ENCODE peak calls at places on chromosomes 16 and 17, in five cellular contexts. E is body of pancreas, A is left ventricle myocardium inferior, T is thoracic aorta, I is Panc1. V is an unnamed sample.

GRCh38 chr16:14405611-14406537 is 224.2 kb downstream of the PARN start:
- DNase-seq in E (no peak), A (no peak), T (no peak), I (no peak), V (peak)

GRCh38 chr17:63275318-63275967 is 170.7 kb downstream of the CYB561 start:
- DNase-seq in E (no peak), A (no peak), T (no peak), I (peak), V (peak)

GRCh38 chr17:68585643-68586042 is 15.5 kb downstream of the FAM20A start:
- DNase-seq in E (no peak), A (no peak), T (no peak), I (no peak), V (no peak)

GRCh38 chr16:58393138-58393504 is 850 bp downstream of the GINS3 start:
- DNase-seq in E (no peak), A (no peak), T (no peak), I (no peak), V (peak)

GRCh38 chr16:75433732-75434413 is 570 bp upstream of the CFDP1 start:
- DNase-seq in E (peak), A (no peak), T (peak), I (peak), V (peak)

GRCh38 chr17:57946798-57947358 is 8.3 kb downstream of the CUEDC1 start:
- DNase-seq in E (peak), A (no peak), T (no peak), I (no peak), V (peak)

GRCh38 chr17:36001109-36001735 is at the start of gene CCL15:
- DNase-seq in E (no peak), A (no peak), T (no peak), I (no peak), V (no peak)

GRCh38 chr17:7548585-7549400 is at the start of gene TNFSF12:
- DNase-seq in E (peak), A (peak), T (no peak), I (no peak), V (no peak)

GRCh38 chr16:10867199-10867598 is 9.8 kb upstream of the CIITA start:
- DNase-seq in E (no peak), A (no peak), T (no peak), I (no peak), V (no peak)

GRCh38 chr16:25210758-25211157 is 6.0 kb upstream of the AQP8 start:
- DNase-seq in E (no peak), A (no peak), T (no peak), I (no peak), V (no peak)

GRCh38 chr17:30942311-30943079 is 20.8 kb downstream of the ADAP2 start:
- DNase-seq in E (no peak), A (no peak), T (no peak), I (no peak), V (no peak)

GRCh38 chr16:16991711-16992110 is 479.0 kb downstream of the XYLT1 start:
- DNase-seq in E (no peak), A (no peak), T (no peak), I (no peak), V (no peak)
- TF ChIP-seq CTCF in E (no peak), A (no peak), T (no peak), I (peak), V (no peak)

GRCh38 chr17:8608001-8608400 is 22.5 kb downstream of the MYH10 start:
- DNase-seq in E (no peak), A (no peak), T (no peak), I (no peak), V (no peak)

GRCh38 chr17:8609910-8610309 is 20.6 kb downstream of the MYH10 start:
- DNase-seq in E (no peak), A (no peak), T (no peak), I (no peak), V (peak)

GRCh38 chr17:8611135-8611534 is 19.4 kb downstream of the MYH10 start:
- DNase-seq in E (no peak), A (no peak), T (no peak), I (no peak), V (no peak)

GRCh38 chr17:8611671-8612298 is 18.7 kb downstream of the MYH10 start:
- DNase-seq in E (no peak), A (no peak), T (no peak), I (no peak), V (no peak)

DNA sequence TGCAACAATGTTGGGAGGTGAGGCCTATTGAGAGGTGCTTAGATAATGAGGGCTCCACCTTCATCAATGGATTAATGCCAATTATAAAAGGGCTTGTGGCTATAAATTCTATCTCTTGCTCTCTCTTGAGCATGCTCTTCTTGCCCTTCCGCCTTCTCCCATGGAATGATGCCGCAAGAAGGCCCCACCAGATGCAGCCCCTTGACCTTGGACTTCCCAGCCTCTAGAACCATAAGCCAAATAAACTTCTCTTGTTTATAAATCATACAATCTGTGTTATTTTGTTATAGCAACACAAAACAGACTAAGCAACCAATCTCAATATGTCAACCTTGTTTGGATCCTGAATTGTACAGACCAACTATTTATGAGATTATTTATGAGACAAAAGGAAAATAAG is 20.0 kb downstream of the MYH10 start:
- DNase-seq in E (no peak), A (no peak), T (no peak), I (no peak), V (no peak)
- H3K27ac ChIP-seq in E (no peak), A (peak), T (peak), I (no peak), V (no peak)

DNA sequence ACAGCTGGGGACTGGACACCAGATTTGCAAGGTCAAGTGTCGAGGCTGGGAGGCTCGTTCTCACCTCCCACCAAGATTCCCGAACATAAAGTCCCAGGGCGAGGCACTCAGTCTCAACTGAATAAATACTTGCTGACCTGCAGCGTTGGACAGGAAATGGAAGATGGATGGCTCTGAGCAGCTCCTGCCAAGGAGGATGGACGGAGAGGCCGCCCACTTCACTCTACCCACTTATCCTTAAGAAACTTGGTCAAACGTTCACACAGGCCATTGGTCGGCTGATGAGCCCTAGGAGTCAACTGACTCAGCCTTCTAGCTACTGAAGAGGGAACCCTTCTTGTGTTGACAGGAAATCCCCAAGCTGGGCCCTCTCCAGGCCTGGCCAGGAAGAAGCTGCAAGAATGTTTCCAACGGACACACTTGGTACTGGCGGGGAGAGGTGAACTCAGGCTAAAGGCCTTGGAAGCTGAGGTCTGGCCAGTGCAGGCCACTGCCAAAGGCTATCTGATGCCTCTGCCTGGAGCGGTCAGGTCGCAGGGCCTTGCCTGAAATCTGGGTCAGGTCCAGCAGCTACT is 50.0 kb downstream of the VAC14 start:
- DNase-seq in E (peak), A (peak), T (peak), I (no peak), V (no peak)
- TF ChIP-seq CTCF in E (no peak), A (no peak), T (no peak), I (no peak), V (no peak)

GRCh38 chr17:40287159-40287493 is 553 bp upstream of the CDC6 start:
- DNase-seq in E (no peak), A (no peak), T (no peak), I (no peak), V (no peak)
- H3K27ac ChIP-seq in E (no peak), A (peak), T (no peak), I (peak), V (peak)

GRCh38 chr16:66109677-66110076 is 256.8 kb upstream of the CDH5 start:
- DNase-seq in E (no peak), A (no peak), T (no peak), I (no peak), V (no peak)

GRCh38 chr16:66120656-66121055 is 245.8 kb upstream of the CDH5 start:
- DNase-seq in E (no peak), A (no peak), T (no peak), I (no peak), V (no peak)

GRCh38 chr16:66116163-66116792 is 250.2 kb upstream of the CDH5 start:
- DNase-seq in E (no peak), A (no peak), T (no peak), I (no peak), V (no peak)

DNA sequence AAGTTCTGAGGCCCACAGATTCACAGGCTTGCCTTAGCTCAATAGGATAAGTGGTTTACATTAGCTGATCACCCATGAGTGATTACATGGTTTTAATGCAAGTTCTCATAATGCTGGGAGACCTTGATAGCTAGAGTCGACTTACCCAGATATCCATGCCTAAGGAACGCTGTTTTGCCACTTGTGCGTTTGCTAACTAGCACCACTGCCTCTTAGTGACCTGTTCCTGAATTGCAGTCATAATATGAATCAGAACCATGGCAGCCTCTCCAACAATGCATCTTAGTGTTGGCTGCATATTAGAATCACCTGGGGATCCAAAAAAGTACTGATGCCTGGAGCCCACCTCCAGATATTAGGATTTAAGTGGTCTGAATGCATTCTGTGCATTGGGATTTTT is 251.1 kb upstream of the CDH5 start:
- DNase-seq in E (no peak), A (no peak), T (no peak), I (no peak), V (no peak)
- TF ChIP-seq CTCF in E (no peak), A (no peak), T (no peak), I (no peak), V (no peak)

GRCh38 chr16:81587626-81588160 is 143.1 kb downstream of the CMIP start:
- DNase-seq in E (no peak), A (no peak), T (no peak), I (no peak), V (no peak)

GRCh38 chr16:81588326-81589081 is 143.9 kb downstream of the CMIP start:
- DNase-seq in E (no peak), A (no peak), T (no peak), I (no peak), V (no peak)

GRCh38 chr16:81586976-81587625 is 142.5 kb downstream of the CMIP start:
- DNase-seq in E (no peak), A (no peak), T (no peak), I (no peak), V (no peak)

GRCh38 chr16:81585785-81586184 is 141.2 kb downstream of the CMIP start:
- DNase-seq in E (no peak), A (no peak), T (no peak), I (no peak), V (no peak)

DNA sequence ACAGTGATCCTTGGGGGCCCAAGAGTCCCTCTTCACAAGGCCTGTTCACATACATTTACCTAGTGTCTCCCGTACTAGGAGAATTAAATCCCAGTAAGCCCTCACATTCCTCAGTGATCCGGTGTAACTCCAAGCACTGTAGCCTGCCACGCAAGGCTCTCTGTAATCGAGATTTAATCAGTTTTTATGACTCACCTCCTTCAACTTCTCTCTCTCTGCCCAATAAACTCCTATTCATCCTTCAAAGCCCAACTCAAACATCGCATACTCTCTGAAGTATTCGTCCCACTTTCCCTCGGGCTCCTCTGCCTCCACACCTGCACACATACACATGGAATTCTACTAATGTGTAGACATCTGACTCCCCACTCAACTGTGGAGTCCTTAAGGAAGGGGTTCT is 141.8 kb downstream of the CMIP start:
- DNase-seq in E (no peak), A (no peak), T (no peak), I (no peak), V (no peak)
- H3K27ac ChIP-seq in E (no peak), A (no peak), T (no peak), I (peak), V (no peak)

GRCh38 chr17:3635474-3636153 is 436 bp downstream of the SHPK start:
- DNase-seq in E (no peak), A (no peak), T (no peak), I (no peak), V (peak)
- TF ChIP-seq CTCF in E (no peak), A (no peak), T (peak), I (no peak), V (no peak)

GRCh38 chr16:85284138-85284897 is 172.0 kb upstream of the CIBAR2 start:
- DNase-seq in E (no peak), A (no peak), T (no peak), I (no peak), V (no peak)

GRCh38 chr16:85286970-85287814 is 174.9 kb upstream of the CIBAR2 start:
- DNase-seq in E (no peak), A (peak), T (peak), I (no peak), V (no peak)

GRCh38 chr16:85283305-85284050 is 171.2 kb upstream of the CIBAR2 start:
- DNase-seq in E (no peak), A (no peak), T (no peak), I (no peak), V (no peak)

GRCh38 chr16:85286066-85286712 is 173.9 kb upstream of the CIBAR2 start:
- DNase-seq in E (peak), A (peak), T (peak), I (no peak), V (no peak)

DNA sequence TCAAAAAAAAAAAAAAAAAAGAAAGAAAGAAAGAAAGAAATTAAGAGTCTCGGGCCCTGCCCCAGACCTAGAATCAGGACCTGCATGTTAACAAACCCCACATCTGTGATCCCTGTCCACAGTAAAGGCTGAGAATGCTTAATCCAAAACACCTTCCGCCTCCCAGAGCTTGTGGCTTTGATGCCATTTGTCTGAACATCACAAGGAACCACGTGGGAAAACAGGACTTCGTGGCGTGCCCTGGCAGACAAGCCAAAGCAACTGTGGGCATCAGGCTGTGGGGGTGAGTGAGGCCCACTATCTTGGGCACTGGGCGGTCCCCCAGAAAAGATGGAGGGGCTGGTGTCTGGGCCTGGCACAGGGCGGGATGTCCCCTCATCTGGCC is 173.4 kb upstream of the CIBAR2 start:
- DNase-seq in E (no peak), A (no peak), T (no peak), I (no peak), V (no peak)
- H3K27ac ChIP-seq in E (no peak), A (peak), T (no peak), I (no peak), V (no peak)

GRCh38 chr16:81431554-81432353 is 12.9 kb upstream of the CMIP start:
- DNase-seq in E (no peak), A (no peak), T (no peak), I (no peak), V (no peak)
- TF ChIP-seq CTCF in E (no peak), A (no peak), T (no peak), I (no peak), V (no peak)

V was measured in RWPE1.